ENCODE peak calls at places on chromosomes 12 and 14, in seven cellular contexts. One of them, this sample, is unnamed.

GRCh38 chr12:4037747-4038312 is 164.6 kb upstream of the PARP11 start:
- DNase-seq in breast epithelium: no peak
- DNase-seq in psoas muscle: no peak
- DNase-seq in stomach: peak; percentile 35
- DNase-seq in uterus: peak; percentile 62
- DNase-seq in ascending aorta: no peak
- DNase-seq in endothelial cell of umbilical vein: peak; percentile 39
- DNase-seq in this sample: peak; percentile 5

GRCh38 chr12:83005534-83006197 is 319.0 kb downstream of the TMTC2 start:
- DNase-seq in breast epithelium: no peak
- DNase-seq in psoas muscle: no peak
- DNase-seq in stomach: no peak
- DNase-seq in uterus: no peak
- DNase-seq in ascending aorta: no peak
- DNase-seq in endothelial cell of umbilical vein: no peak
- DNase-seq in this sample: no peak

GRCh38 chr12:52280796-52281560 is 6.5 kb downstream of the KRT86 start:
- DNase-seq in breast epithelium: peak; percentile 85
- DNase-seq in psoas muscle: peak; percentile 79
- DNase-seq in stomach: peak; percentile 47
- DNase-seq in uterus: peak; percentile 46
- DNase-seq in ascending aorta: peak; percentile 39
- DNase-seq in endothelial cell of umbilical vein: no peak
- DNase-seq in this sample: no peak

GRCh38 chr14:34981743-34982420 is 910 bp upstream of the SRP54 start:
- DNase-seq in breast epithelium: no peak
- DNase-seq in psoas muscle: no peak
- DNase-seq in stomach: no peak
- DNase-seq in uterus: no peak
- DNase-seq in ascending aorta: no peak
- DNase-seq in endothelial cell of umbilical vein: no peak
- DNase-seq in this sample: peak; percentile 59

GRCh38 chr14:22471545-22472121 is 117.4 kb downstream of the DAD1 start:
- DNase-seq in breast epithelium: no peak
- DNase-seq in psoas muscle: no peak
- DNase-seq in stomach: peak; percentile 69
- DNase-seq in uterus: no peak
- DNase-seq in ascending aorta: no peak
- DNase-seq in endothelial cell of umbilical vein: peak; percentile 32
- DNase-seq in this sample: no peak

GRCh38 chr12:115132906-115133305 is 448.9 kb upstream of the TBX3 start:
- DNase-seq in breast epithelium: no peak
- DNase-seq in psoas muscle: no peak
- DNase-seq in stomach: no peak
- DNase-seq in uterus: no peak
- DNase-seq in ascending aorta: no peak
- DNase-seq in endothelial cell of umbilical vein: no peak
- DNase-seq in this sample: no peak

GRCh38 chr12:6828671-6829531 is 694 bp downstream of the P3H3 start:
- DNase-seq in breast epithelium: no peak
- DNase-seq in psoas muscle: no peak
- DNase-seq in stomach: peak; percentile 56
- DNase-seq in uterus: peak; percentile 59
- DNase-seq in ascending aorta: no peak
- DNase-seq in endothelial cell of umbilical vein: no peak
- DNase-seq in this sample: no peak

GRCh38 chr12:53770281-53770680 is 18.5 kb upstream of the CISTR start:
- DNase-seq in breast epithelium: no peak
- DNase-seq in psoas muscle: no peak
- DNase-seq in stomach: no peak
- DNase-seq in uterus: no peak
- DNase-seq in ascending aorta: no peak
- DNase-seq in endothelial cell of umbilical vein: no peak
- DNase-seq in this sample: no peak

GRCh38 chr14:100303925-100304324 is 2.3 kb downstream of the SLC25A29 start:
- DNase-seq in breast epithelium: no peak
- DNase-seq in psoas muscle: no peak
- DNase-seq in stomach: no peak
- DNase-seq in uterus: no peak
- DNase-seq in ascending aorta: no peak
- DNase-seq in endothelial cell of umbilical vein: no peak
- DNase-seq in this sample: no peak

GRCh38 chr12:76152161-76152807 is 67.8 kb upstream of the NAP1L1 start:
- DNase-seq in breast epithelium: no peak
- DNase-seq in psoas muscle: no peak
- DNase-seq in stomach: no peak
- DNase-seq in uterus: no peak
- DNase-seq in ascending aorta: no peak
- DNase-seq in endothelial cell of umbilical vein: no peak
- DNase-seq in this sample: no peak

GRCh38 chr12:130394906-130395305 is 57.2 kb downstream of the PIWIL1 start:
- DNase-seq in breast epithelium: no peak
- DNase-seq in psoas muscle: no peak
- DNase-seq in stomach: no peak
- DNase-seq in uterus: no peak
- DNase-seq in ascending aorta: no peak
- DNase-seq in endothelial cell of umbilical vein: no peak
- DNase-seq in this sample: no peak

GRCh38 chr12:28710882-28711281 is 438.2 kb upstream of the FAR2 start:
- DNase-seq in breast epithelium: no peak
- DNase-seq in psoas muscle: no peak
- DNase-seq in stomach: no peak
- DNase-seq in uterus: no peak
- DNase-seq in ascending aorta: no peak
- DNase-seq in endothelial cell of umbilical vein: no peak
- DNase-seq in this sample: no peak

GRCh38 chr12:4009979-4010704 is 136.9 kb upstream of the PARP11 start:
- DNase-seq in breast epithelium: no peak
- DNase-seq in psoas muscle: no peak
- DNase-seq in stomach: no peak
- DNase-seq in uterus: no peak
- DNase-seq in ascending aorta: no peak
- DNase-seq in endothelial cell of umbilical vein: no peak
- DNase-seq in this sample: no peak

GRCh38 chr12:66629138-66629880 is 49.6 kb downstream of the GRIP1 start:
- DNase-seq in breast epithelium: no peak
- DNase-seq in psoas muscle: no peak
- DNase-seq in stomach: no peak
- DNase-seq in uterus: no peak
- DNase-seq in ascending aorta: no peak
- DNase-seq in endothelial cell of umbilical vein: no peak
- DNase-seq in this sample: no peak

GRCh38 chr12:54523637-54524036 is 25.8 kb upstream of the PDE1B start:
- DNase-seq in breast epithelium: no peak
- DNase-seq in psoas muscle: no peak
- DNase-seq in stomach: no peak
- DNase-seq in uterus: no peak
- DNase-seq in ascending aorta: no peak
- DNase-seq in endothelial cell of umbilical vein: no peak
- DNase-seq in this sample: no peak

GRCh38 chr12:59149995-59150642 is 229.8 kb upstream of the LRIG3 start:
- DNase-seq in breast epithelium: no peak
- DNase-seq in psoas muscle: no peak
- DNase-seq in stomach: no peak
- DNase-seq in uterus: peak; percentile 20
- DNase-seq in ascending aorta: no peak
- DNase-seq in endothelial cell of umbilical vein: peak; percentile 89
- DNase-seq in this sample: no peak

GRCh38 chr12:91920276-91920675 is 225.4 kb downstream of the BTG1 start:
- DNase-seq in breast epithelium: no peak
- DNase-seq in psoas muscle: no peak
- DNase-seq in stomach: no peak
- DNase-seq in uterus: no peak
- DNase-seq in ascending aorta: no peak
- DNase-seq in endothelial cell of umbilical vein: peak; percentile 14
- DNase-seq in this sample: no peak

GRCh38 chr14:76987956-76988520 is 40.5 kb downstream of the IRF2BPL start:
- DNase-seq in breast epithelium: no peak
- DNase-seq in psoas muscle: no peak
- DNase-seq in stomach: no peak
- DNase-seq in uterus: no peak
- DNase-seq in ascending aorta: no peak
- DNase-seq in endothelial cell of umbilical vein: no peak
- DNase-seq in this sample: no peak

GRCh38 chr14:76986261-76986565 is 42.3 kb downstream of the IRF2BPL start:
- DNase-seq in breast epithelium: no peak
- DNase-seq in psoas muscle: no peak
- DNase-seq in stomach: no peak
- DNase-seq in uterus: no peak
- DNase-seq in ascending aorta: no peak
- DNase-seq in endothelial cell of umbilical vein: no peak
- DNase-seq in this sample: no peak

GRCh38 chr14:76985540-76986260 is 42.8 kb downstream of the IRF2BPL start:
- DNase-seq in breast epithelium: no peak
- DNase-seq in psoas muscle: no peak
- DNase-seq in stomach: no peak
- DNase-seq in uterus: no peak
- DNase-seq in ascending aorta: no peak
- DNase-seq in endothelial cell of umbilical vein: no peak
- DNase-seq in this sample: no peak

GRCh38 chr14:76984297-76984696 is 44.2 kb downstream of the IRF2BPL start:
- DNase-seq in breast epithelium: no peak
- DNase-seq in psoas muscle: no peak
- DNase-seq in stomach: no peak
- DNase-seq in uterus: no peak
- DNase-seq in ascending aorta: no peak
- DNase-seq in endothelial cell of umbilical vein: no peak
- DNase-seq in this sample: no peak

DNA sequence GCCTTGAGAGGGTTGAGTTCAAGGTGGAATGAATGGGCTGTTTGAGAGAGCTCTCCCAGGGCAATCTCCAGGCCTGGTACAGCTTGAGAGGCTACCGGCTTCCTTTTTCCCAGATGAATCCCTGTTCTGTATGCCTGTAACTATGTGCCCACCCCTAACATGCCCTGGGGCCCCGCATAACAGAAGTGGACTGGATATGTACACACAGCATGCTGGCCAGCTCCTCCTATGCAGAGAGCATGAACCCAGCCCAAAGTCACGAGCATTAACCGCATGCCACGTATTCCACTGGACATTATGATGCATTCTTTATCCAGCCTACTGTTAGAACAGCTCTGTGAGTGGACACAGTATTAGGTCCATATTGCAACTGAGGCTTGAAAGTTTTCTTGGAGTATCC is 43.5 kb downstream of the IRF2BPL start:
- DNase-seq in breast epithelium: no peak
- DNase-seq in psoas muscle: no peak
- DNase-seq in stomach: no peak
- DNase-seq in uterus: no peak
- DNase-seq in ascending aorta: no peak
- DNase-seq in endothelial cell of umbilical vein: no peak
- DNase-seq in this sample: no peak
- H3K27ac ChIP-seq in breast epithelium: no peak overlapping the region
- H3K27ac ChIP-seq in psoas muscle: no peak overlapping the region
- H3K27ac ChIP-seq in stomach: no peak overlapping the region
- H3K27ac ChIP-seq in uterus: no peak overlapping the region
- H3K27ac ChIP-seq in ascending aorta: no peak overlapping the region
- H3K27ac ChIP-seq in endothelial cell of umbilical vein: no peak overlapping the region
- H3K27ac ChIP-seq in this sample: no peak overlapping the region

DNA sequence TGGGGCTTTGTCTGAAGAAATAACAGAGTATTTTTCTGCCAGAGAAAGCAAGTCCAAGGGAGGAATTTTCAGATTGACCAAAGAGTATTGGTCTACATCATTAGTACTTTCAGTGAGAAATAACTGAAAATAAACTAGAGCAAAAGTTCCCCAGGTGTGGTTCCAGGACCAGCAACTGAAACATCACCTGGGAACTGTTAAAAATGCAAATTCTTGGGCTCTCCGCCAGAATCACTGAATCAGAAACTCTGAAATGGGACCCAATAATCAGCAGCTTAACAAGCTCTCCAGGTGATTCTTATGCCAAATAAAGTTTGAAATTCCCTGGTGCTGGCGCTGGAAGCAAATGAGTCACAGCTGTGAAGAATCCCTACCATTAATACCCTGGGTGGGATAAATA is 52.1 kb downstream of the EIF2S3B start:
- DNase-seq in breast epithelium: no peak
- DNase-seq in psoas muscle: no peak
- DNase-seq in stomach: no peak
- DNase-seq in uterus: no peak
- DNase-seq in ascending aorta: no peak
- DNase-seq in endothelial cell of umbilical vein: no peak
- DNase-seq in this sample: no peak
- H3K4me3 ChIP-seq in breast epithelium: no peak overlapping the region
- H3K4me3 ChIP-seq in psoas muscle: no peak overlapping the region
- H3K4me3 ChIP-seq in stomach: no peak overlapping the region
- H3K4me3 ChIP-seq in uterus: no peak overlapping the region
- H3K4me3 ChIP-seq in ascending aorta: no peak overlapping the region
- H3K4me3 ChIP-seq in endothelial cell of umbilical vein: no peak overlapping the region
- H3K4me3 ChIP-seq in this sample: no peak overlapping the region

DNA sequence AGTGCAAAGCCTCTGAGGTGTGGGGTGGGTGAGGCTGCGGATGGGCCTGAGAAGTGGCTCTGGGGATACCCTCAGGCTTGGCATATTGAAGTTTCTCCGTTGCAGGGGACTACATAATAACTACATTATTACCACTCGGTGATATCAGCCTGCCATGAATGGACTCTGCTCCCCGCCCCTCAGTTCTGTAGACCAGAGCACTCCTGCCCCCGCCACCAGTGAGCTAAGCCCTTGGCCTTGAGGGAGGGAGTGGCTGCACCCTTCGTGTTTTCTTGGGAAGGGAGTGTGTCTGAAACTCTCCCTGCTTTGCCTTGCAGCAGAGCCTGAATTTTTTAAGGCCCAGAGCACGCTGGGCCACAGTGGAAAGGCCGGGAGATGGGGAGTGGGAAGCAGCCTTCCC is 1.7 kb downstream of the ORAI1 start:
- DNase-seq in breast epithelium: no peak
- DNase-seq in psoas muscle: no peak
- DNase-seq in stomach: peak; percentile 34
- DNase-seq in uterus: no peak
- DNase-seq in ascending aorta: no peak
- DNase-seq in endothelial cell of umbilical vein: no peak
- DNase-seq in this sample: no peak
- H3K4me1 ChIP-seq in breast epithelium: peaks cover 3% of the 10 kb centered on the region
- H3K4me1 ChIP-seq in psoas muscle: peaks cover 58% of the 10 kb centered on the region
- H3K4me1 ChIP-seq in stomach: peaks cover 79% of the 10 kb centered on the region
- H3K4me1 ChIP-seq in uterus: no peaks in the 10 kb centered on the region
- H3K4me1 ChIP-seq in ascending aorta: peaks cover 14% of the 10 kb centered on the region
- H3K4me1 ChIP-seq in endothelial cell of umbilical vein: peaks cover 50% of the 10 kb centered on the region
- H3K4me1 ChIP-seq in this sample: peaks cover 65% of the 10 kb centered on the region

GRCh38 chr14:103127861-103128598 is 4.8 kb downstream of the TNFAIP2 start:
- DNase-seq in breast epithelium: no peak
- DNase-seq in psoas muscle: peak; percentile 43
- DNase-seq in stomach: no peak
- DNase-seq in uterus: peak; percentile 20
- DNase-seq in ascending aorta: no peak
- DNase-seq in endothelial cell of umbilical vein: no peak
- DNase-seq in this sample: no peak

GRCh38 chr14:103130017-103130764 is 6.9 kb downstream of the TNFAIP2 start:
- DNase-seq in breast epithelium: no peak
- DNase-seq in psoas muscle: no peak
- DNase-seq in stomach: no peak
- DNase-seq in uterus: no peak
- DNase-seq in ascending aorta: no peak
- DNase-seq in endothelial cell of umbilical vein: no peak
- DNase-seq in this sample: no peak

GRCh38 chr14:103128631-103129300 is 5.5 kb downstream of the TNFAIP2 start:
- DNase-seq in breast epithelium: no peak
- DNase-seq in psoas muscle: peak; percentile 62
- DNase-seq in stomach: peak; percentile 56
- DNase-seq in uterus: peak; percentile 27
- DNase-seq in ascending aorta: no peak
- DNase-seq in endothelial cell of umbilical vein: no peak
- DNase-seq in this sample: no peak

GRCh38 chr14:103130965-103131364 is 7.7 kb downstream of the TNFAIP2 start:
- DNase-seq in breast epithelium: no peak
- DNase-seq in psoas muscle: peak; percentile 58
- DNase-seq in stomach: no peak
- DNase-seq in uterus: peak; percentile 88
- DNase-seq in ascending aorta: no peak
- DNase-seq in endothelial cell of umbilical vein: no peak
- DNase-seq in this sample: no peak

GRCh38 chr14:103129301-103130016 is 6.2 kb downstream of the TNFAIP2 start:
- DNase-seq in breast epithelium: no peak
- DNase-seq in psoas muscle: peak; percentile 44
- DNase-seq in stomach: no peak
- DNase-seq in uterus: no peak
- DNase-seq in ascending aorta: no peak
- DNase-seq in endothelial cell of umbilical vein: no peak
- DNase-seq in this sample: no peak
- H3K27ac ChIP-seq in breast epithelium: peak overlapping the region; percentile 86
- H3K27ac ChIP-seq in psoas muscle: peak overlapping the region; percentile 75
- H3K27ac ChIP-seq in stomach: peak overlapping the region; percentile 34
- H3K27ac ChIP-seq in uterus: peak overlapping the region; percentile 18
- H3K27ac ChIP-seq in ascending aorta: no peak overlapping the region
- H3K27ac ChIP-seq in endothelial cell of umbilical vein: no peak overlapping the region
- H3K27ac ChIP-seq in this sample: no peak overlapping the region